ENCODE peak calls at places on chromosomes 5 and 9, in five cellular contexts. One of them, this sample, is unnamed.

GRCh38 chr9:4324513-4324912 is 24.6 kb upstream of the GLIS3 start:
- DNase-seq in coronary artery: no peak
- DNase-seq in pancreas: no peak
- DNase-seq in HFFc6: peak; percentile 42
- DNase-seq in astrocyte: peak; percentile 88
- DNase-seq in this sample: no peak

GRCh38 chr5:76082790-76083554 is at the start of gene SV2C:
- DNase-seq in coronary artery: no peak
- DNase-seq in pancreas: no peak
- DNase-seq in HFFc6: no peak
- DNase-seq in astrocyte: peak; percentile 16
- DNase-seq in this sample: peak; percentile 72

GRCh38 chr9:3920586-3921582 is 379.0 kb downstream of the GLIS3 start:
- DNase-seq in coronary artery: no peak
- DNase-seq in pancreas: no peak
- DNase-seq in HFFc6: no peak
- DNase-seq in astrocyte: no peak
- DNase-seq in this sample: no peak

GRCh38 chr5:127961006-127961763 is 122.4 kb upstream of the SLC12A2 start:
- DNase-seq in coronary artery: no peak
- DNase-seq in pancreas: no peak
- DNase-seq in HFFc6: no peak
- DNase-seq in astrocyte: no peak
- DNase-seq in this sample: no peak

GRCh38 chr9:20512636-20513035 is 109.7 kb downstream of the MLLT3 start:
- DNase-seq in coronary artery: no peak
- DNase-seq in pancreas: no peak
- DNase-seq in HFFc6: peak; percentile 54
- DNase-seq in astrocyte: peak; percentile 22
- DNase-seq in this sample: no peak

GRCh38 chr5:7754997-7755596 is 95.8 kb downstream of the CFAP90 start:
- DNase-seq in coronary artery: no peak
- DNase-seq in pancreas: peak; percentile 63
- DNase-seq in HFFc6: peak; percentile 12
- DNase-seq in astrocyte: no peak
- DNase-seq in this sample: no peak

GRCh38 chr9:97900738-97901565 is 21.3 kb downstream of the TRMO start:
- DNase-seq in coronary artery: no peak
- DNase-seq in pancreas: peak; percentile 40
- DNase-seq in HFFc6: peak; percentile 44
- DNase-seq in astrocyte: peak; percentile 13
- DNase-seq in this sample: no peak

GRCh38 chr9:83772860-83773259 is 44.7 kb downstream of the GKAP1 start:
- DNase-seq in coronary artery: no peak
- DNase-seq in pancreas: no peak
- DNase-seq in HFFc6: no peak
- DNase-seq in astrocyte: no peak
- DNase-seq in this sample: no peak

GRCh38 chr5:60852940-60853339 is 8.9 kb upstream of the ELOVL7 start:
- DNase-seq in coronary artery: no peak
- DNase-seq in pancreas: no peak
- DNase-seq in HFFc6: no peak
- DNase-seq in astrocyte: no peak
- DNase-seq in this sample: no peak

GRCh38 chr5:10726913-10727517 is 34.0 kb downstream of the DAP start:
- DNase-seq in coronary artery: no peak
- DNase-seq in pancreas: peak; percentile 16
- DNase-seq in HFFc6: no peak
- DNase-seq in astrocyte: no peak
- DNase-seq in this sample: no peak

DNA sequence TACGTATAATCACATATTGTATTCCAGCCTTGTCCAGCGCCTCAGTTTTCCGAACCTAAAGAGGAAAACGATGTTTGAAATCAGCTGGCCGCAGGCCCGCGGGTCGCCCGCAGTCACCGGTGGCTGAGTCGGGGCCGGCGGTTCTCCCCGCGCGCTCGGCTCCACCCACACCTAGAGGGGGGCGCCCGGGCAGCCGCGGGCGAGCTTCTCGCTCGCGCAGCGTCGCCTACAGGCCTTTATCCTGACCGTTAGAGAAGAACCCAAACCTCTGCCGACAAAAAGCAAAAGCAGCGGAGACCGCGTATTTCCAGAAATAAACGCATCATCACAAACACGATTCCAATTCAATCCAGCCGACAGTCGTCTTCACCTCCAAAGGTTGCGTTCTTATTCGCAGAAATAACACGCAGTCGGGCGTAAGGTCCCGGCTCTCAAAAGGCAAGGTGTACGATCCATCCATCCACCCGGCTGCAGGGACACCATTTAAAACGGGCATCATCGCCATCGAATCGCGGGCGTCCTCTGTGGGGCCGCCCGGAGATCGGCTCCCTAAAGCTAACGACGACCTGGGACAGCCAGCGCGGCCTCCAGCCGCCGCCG is 680 bp upstream of the NIPBL start:
- DNase-seq in coronary artery: peak; percentile 82
- DNase-seq in pancreas: peak; percentile 75
- DNase-seq in HFFc6: peak; percentile 72
- DNase-seq in astrocyte: peak; percentile 60
- DNase-seq in this sample: peak; percentile 82
- TF ChIP-seq CTCF in coronary artery: no peak
- TF ChIP-seq CTCF in pancreas: no peak
- TF ChIP-seq CTCF in HFFc6: peak; percentile 76
- TF ChIP-seq CTCF in astrocyte: peak; percentile 28
- TF ChIP-seq CTCF in this sample: peak; percentile 54

DNA sequence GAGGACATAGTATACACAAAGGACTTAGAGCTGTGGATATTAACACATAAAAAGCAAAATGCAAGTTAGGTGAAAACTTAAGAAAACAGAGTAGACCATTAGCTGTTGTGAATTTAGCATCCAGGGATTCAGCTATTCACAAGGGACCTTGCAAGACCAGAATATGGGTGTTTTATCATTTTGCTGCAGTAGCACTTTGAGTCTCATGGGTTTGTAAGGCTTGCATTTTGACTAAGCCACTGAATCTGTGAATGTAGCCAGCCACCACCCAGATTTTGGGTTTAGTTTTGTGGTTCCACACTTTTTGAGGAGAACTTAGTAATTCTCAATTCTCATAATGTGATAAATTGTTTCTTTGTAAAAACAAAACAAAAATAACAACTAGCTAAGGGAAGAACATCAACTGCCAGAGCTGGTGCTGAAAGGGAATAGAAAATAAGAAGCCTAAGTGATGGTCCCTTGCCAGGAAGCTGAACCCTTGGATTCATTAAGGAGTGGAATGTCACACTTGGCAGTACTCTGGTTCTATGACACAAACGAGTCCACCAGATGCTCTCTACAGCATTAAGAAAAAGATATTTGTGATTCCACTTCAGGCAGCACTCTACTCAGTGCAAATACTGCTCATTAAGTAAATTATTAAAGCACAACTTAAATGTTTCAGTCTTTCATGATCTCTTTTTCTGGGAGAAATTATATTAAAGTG is 557.4 kb upstream of the ZNF462 start:
- DNase-seq in coronary artery: no peak
- DNase-seq in pancreas: no peak
- DNase-seq in HFFc6: no peak
- DNase-seq in astrocyte: no peak
- DNase-seq in this sample: no peak
- TF ChIP-seq CTCF in coronary artery: no peak
- TF ChIP-seq CTCF in pancreas: no peak
- TF ChIP-seq CTCF in HFFc6: no peak
- TF ChIP-seq CTCF in astrocyte: no peak
- TF ChIP-seq CTCF in this sample: no peak

DNA sequence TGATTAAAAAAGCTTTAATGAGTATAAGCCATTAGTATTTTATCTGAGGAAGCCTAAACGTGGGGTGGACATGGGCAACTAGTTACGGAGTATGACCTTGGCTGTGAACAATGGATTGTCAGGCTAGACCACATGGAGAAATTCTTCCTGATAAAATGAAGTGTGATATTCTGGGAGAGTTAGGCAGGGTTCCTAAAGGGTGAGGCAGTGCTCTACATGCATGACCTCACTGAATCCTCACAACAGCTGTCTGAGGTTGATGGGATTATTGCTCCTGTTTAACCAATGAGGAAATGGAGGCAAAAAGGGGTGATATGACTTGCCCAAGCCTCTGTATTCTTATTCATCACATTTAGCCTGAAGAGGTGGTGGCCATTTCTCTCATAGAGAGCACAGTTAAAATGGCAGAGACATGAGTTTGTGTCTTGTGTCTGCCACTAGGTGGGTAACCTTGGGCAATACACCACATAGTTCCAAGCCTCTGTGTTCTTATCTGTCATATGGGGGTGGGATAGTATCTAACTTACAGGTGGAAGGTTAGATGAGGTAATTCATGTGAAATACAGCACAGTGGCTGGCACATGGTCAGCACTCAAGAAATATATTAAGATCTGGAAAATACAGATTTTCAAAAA is 96.1 kb upstream of the NR3C1 start:
- DNase-seq in coronary artery: no peak
- DNase-seq in pancreas: no peak
- DNase-seq in HFFc6: no peak
- DNase-seq in astrocyte: no peak
- DNase-seq in this sample: no peak
- TF ChIP-seq CTCF in coronary artery: no peak
- TF ChIP-seq CTCF in pancreas: no peak
- TF ChIP-seq CTCF in HFFc6: no peak
- TF ChIP-seq CTCF in astrocyte: no peak
- TF ChIP-seq CTCF in this sample: peak; percentile 20

DNA sequence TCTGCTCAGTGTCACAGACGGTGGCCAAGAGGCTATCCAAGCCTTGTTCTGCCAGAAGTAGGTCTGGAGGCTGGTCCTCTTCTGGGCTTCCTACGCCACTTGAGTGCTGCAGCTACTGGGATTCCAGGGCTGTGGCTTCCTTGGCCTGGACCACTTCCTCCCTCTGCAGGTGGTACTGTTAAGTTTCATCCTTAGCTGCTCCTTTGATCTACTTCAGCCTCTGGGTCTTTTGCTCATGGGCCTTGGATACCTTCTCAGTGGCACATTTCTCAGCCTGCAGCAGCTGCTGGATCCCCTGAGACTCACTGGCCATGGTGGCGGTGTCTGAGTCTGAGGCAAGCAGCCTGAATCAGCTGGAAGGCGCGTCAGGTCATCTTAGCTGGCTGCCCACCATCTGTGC is 10.3 kb downstream of the CNOT8 start:
- DNase-seq in coronary artery: no peak
- DNase-seq in pancreas: no peak
- DNase-seq in HFFc6: peak; percentile 13
- DNase-seq in astrocyte: no peak
- DNase-seq in this sample: no peak
- TF ChIP-seq CTCF in coronary artery: no peak
- TF ChIP-seq CTCF in pancreas: no peak
- TF ChIP-seq CTCF in HFFc6: peak; percentile 36
- TF ChIP-seq CTCF in astrocyte: no peak
- TF ChIP-seq CTCF in this sample: peak; percentile 18

This sample was measured in type B pancreatic cell.